ENCODE peak calls at places on chromosomes 2 and 18, in seven cellular contexts. T is putamen; N is GM10248; U is central memory CD4-positive, alpha-beta T cell; P is cerebellum; A is activated T-cell treated with anti-CD3 and anti-CD28 coated beads for 1 hour; O is T-helper 2 cell. F is an unnamed sample.

GRCh38 chr2:179322289-179322688 is 57.7 kb upstream of the SESTD1 start:
- DNase-seq in T (no peak), N (no peak), U (no peak), P (no peak), A (no peak), O (no peak), F (no peak)

GRCh38 chr2:185201063-185201462 is 537.5 kb upstream of the FSIP2 start:
- DNase-seq in T (no peak), N (no peak), U (no peak), P (no peak), A (no peak), O (no peak), F (no peak)

GRCh38 chr2:19623488-19623887 is 265.1 kb upstream of the OSR1 start:
- DNase-seq in T (no peak), N (no peak), U (no peak), P (no peak), A (no peak), O (no peak), F (no peak)

GRCh38 chr2:68737717-68738116 is 3.1 kb downstream of the ARHGAP25 start:
- DNase-seq in T (no peak), N (peak; percentile 46), U (peak; percentile 52), P (no peak), A (no peak), O (no peak), F (no peak)

GRCh38 chr2:33215299-33215698 is 261.1 kb upstream of the RASGRP3 start:
- DNase-seq in T (no peak), N (no peak), U (no peak), P (peak; percentile 38), A (no peak), O (no peak), F (no peak)

GRCh38 chr2:195447353-195447975 is 209.6 kb upstream of the SLC39A10 start:
- DNase-seq in T (no peak), N (no peak), U (no peak), P (no peak), A (no peak), O (no peak), F (no peak)

GRCh38 chr2:95346738-95347671 is 49.9 kb downstream of the KCNIP3 start:
- DNase-seq in T (no peak), N (no peak), U (no peak), P (no peak), A (no peak), O (no peak), F (no peak)

GRCh38 chr2:181810823-181811695 is 80.5 kb upstream of the ITPRID2 start:
- DNase-seq in T (peak; percentile 42), N (no peak), U (no peak), P (no peak), A (no peak), O (no peak), F (no peak)

GRCh38 chr18:75276813-75277628 is 66.4 kb downstream of the TSHZ1 start:
- DNase-seq in T (no peak), N (no peak), U (no peak), P (no peak), A (no peak), O (no peak), F (no peak)